ENCODE peak calls at places on chromosomes 12 and 14, in nine cellular contexts. T is MM.1S, N is cardiac fibroblast, B is A549, Y is cardiac muscle cell, J is Panc1, I is LNCaP clone FGC, O is pancreas, X is kidney. M is an unnamed sample.

GRCh38 chr12:69816082-69816481 is 8.9 kb upstream of the MYRFL start:
- DNase-seq in J (no peak), Y (no peak), N (no peak), O (no peak), T (peak; percentile 13), X (no peak), B (no peak), I (no peak), M (no peak)

GRCh38 chr14:69321601-69322330 is 61.8 kb downstream of the GALNT16 start:
- DNase-seq in Y (peak; percentile 7), J (no peak), T (no peak), B (no peak), N (no peak), I (no peak), X (peak; percentile 45), O (no peak), M (peak; percentile 60)

GRCh38 chr12:109053382-109054123 is 1.2 kb downstream of the USP30 start:
- DNase-seq in T (peak; percentile 77), X (no peak), N (peak; percentile 2), Y (peak; percentile 2), O (no peak), I (no peak), B (no peak), J (no peak), M (no peak)

GRCh38 chr12:49808686-49809368 is 19.4 kb downstream of the NCKAP5L start:
- DNase-seq in X (peak; percentile 83), Y (no peak), N (peak; percentile 51), I (no peak), B (no peak), J (no peak), O (no peak), T (no peak), M (no peak)

GRCh38 chr12:13744566-13744965 is 236.8 kb downstream of the GRIN2B start:
- DNase-seq in O (no peak), B (no peak), T (no peak), N (no peak), I (no peak), X (no peak), Y (no peak), J (no peak), M (no peak)

GRCh38 chr14:72513994-72514659 is 379.8 kb downstream of the DPF3 start:
- DNase-seq in X (no peak), I (no peak), O (no peak), B (peak; percentile 44), J (peak; percentile 24), Y (peak; percentile 66), T (peak; percentile 41), N (peak; percentile 68), M (no peak)

GRCh38 chr12:120024193-120024592 is 35.2 kb downstream of the BICDL1 start:
- DNase-seq in T (no peak), Y (no peak), I (no peak), J (no peak), N (no peak), B (no peak), X (no peak), O (no peak), M (no peak)

GRCh38 chr12:127583041-127583440 is 683.9 kb upstream of the TMEM132C start:
- DNase-seq in J (no peak), O (no peak), I (no peak), T (no peak), B (no peak), Y (no peak), X (no peak), N (peak; percentile 15), M (no peak)

GRCh38 chr14:89617471-89618291 is 200.6 kb upstream of the FOXN3 start:
- DNase-seq in B (no peak), Y (peak; percentile 56), X (peak; percentile 63), N (peak; percentile 66), O (no peak), I (no peak), J (no peak), T (peak; percentile 31), M (no peak)

GRCh38 chr12:124849382-124849781 is 14.3 kb downstream of the SCARB1 start:
- DNase-seq in J (no peak), B (no peak), T (no peak), X (no peak), Y (no peak), O (no peak), I (no peak), N (no peak), M (no peak)

GRCh38 chr12:52826611-52827498 is 7.3 kb downstream of the KRT79 start:
- DNase-seq in O (no peak), T (no peak), I (no peak), X (no peak), B (peak; percentile 41), J (no peak), N (no peak), Y (no peak), M (no peak)

GRCh38 chr14:59464651-59465569 is at the start of gene GPR135:
- DNase-seq in J (no peak), Y (peak; percentile 65), T (peak; percentile 22), X (peak; percentile 90), N (peak; percentile 45), O (peak; percentile 67), B (no peak), I (no peak), M (peak; percentile 79)

GRCh38 chr12:100075598-100075997 is 67.1 kb downstream of the BLTP3B start:
- DNase-seq in T (no peak), X (no peak), O (no peak), J (no peak), B (no peak), Y (no peak), I (no peak), N (no peak), M (no peak)

GRCh38 chr12:100083308-100083707 is 59.4 kb downstream of the BLTP3B start:
- DNase-seq in J (no peak), I (no peak), T (no peak), O (no peak), X (no peak), N (no peak), Y (no peak), B (no peak), M (no peak)

GRCh38 chr12:100077367-100077766 is 65.3 kb downstream of the BLTP3B start:
- DNase-seq in X (no peak), O (no peak), B (peak; percentile 21), T (no peak), J (no peak), N (peak; percentile 39), Y (peak; percentile 22), I (no peak), M (no peak)
- TF ChIP-seq CTCF in X (no peak), O (no peak), B (no peak), T (no peak), J (peak; percentile 56), N (peak; percentile 28), Y (no peak), I (peak; percentile 51), M (peak; percentile 22)

GRCh38 chr12:116882742-116883141 is 1.5 kb upstream of the HRK start:
- DNase-seq in I (no peak), Y (peak; percentile 54), X (no peak), T (no peak), B (peak; percentile 75), J (no peak), O (no peak), N (peak; percentile 77), M (no peak)
- TF ChIP-seq CTCF in I (peak; percentile 6), Y (peak; percentile 30), X (peak; percentile 19), T (no peak), B (peak; percentile 55), J (peak; percentile 67), O (no peak), N (peak; percentile 45), M (peak; percentile 58)

GRCh38 chr14:37599527-37600368 is 4.3 kb downstream of the TTC6 start:
- DNase-seq in J (no peak), T (no peak), B (no peak), I (no peak), O (no peak), Y (no peak), N (no peak), X (no peak), M (no peak)
- TF ChIP-seq CTCF in J (no peak), T (no peak), B (no peak), I (no peak), O (no peak), Y (no peak), N (no peak), X (no peak), M (peak; percentile 32)

GRCh38 chr12:32918890-32919791 is 22.6 kb upstream of the PKP2 start:
- DNase-seq in J (no peak), X (no peak), B (peak; percentile 45), O (no peak), N (peak; percentile 95), I (no peak), T (peak; percentile 61), Y (peak; percentile 66), M (no peak)

GRCh38 chr12:32920506-32921085 is 24.0 kb upstream of the PKP2 start:
- DNase-seq in N (peak; percentile 61), O (no peak), Y (no peak), X (no peak), I (no peak), J (no peak), B (peak; percentile 82), T (no peak), M (no peak)

GRCh38 chr12:32917094-32917611 is 20.6 kb upstream of the PKP2 start:
- DNase-seq in B (no peak), J (no peak), O (no peak), Y (peak; percentile 75), X (no peak), T (no peak), I (no peak), N (peak; percentile 83), M (no peak)

GRCh38 chr12:32922546-32923297 is 26.1 kb upstream of the PKP2 start:
- DNase-seq in J (no peak), X (no peak), Y (no peak), O (no peak), T (no peak), B (no peak), I (no peak), N (no peak), M (no peak)

GRCh38 chr12:32921397-32921796 is 24.8 kb upstream of the PKP2 start:
- DNase-seq in B (peak; percentile 10), T (no peak), Y (peak; percentile 18), X (no peak), J (no peak), N (peak; percentile 69), O (no peak), I (no peak), M (no peak)
- TF ChIP-seq CTCF in B (no peak), T (no peak), Y (no peak), X (no peak), J (no peak), N (no peak), O (no peak), I (no peak), M (no peak)

DNA sequence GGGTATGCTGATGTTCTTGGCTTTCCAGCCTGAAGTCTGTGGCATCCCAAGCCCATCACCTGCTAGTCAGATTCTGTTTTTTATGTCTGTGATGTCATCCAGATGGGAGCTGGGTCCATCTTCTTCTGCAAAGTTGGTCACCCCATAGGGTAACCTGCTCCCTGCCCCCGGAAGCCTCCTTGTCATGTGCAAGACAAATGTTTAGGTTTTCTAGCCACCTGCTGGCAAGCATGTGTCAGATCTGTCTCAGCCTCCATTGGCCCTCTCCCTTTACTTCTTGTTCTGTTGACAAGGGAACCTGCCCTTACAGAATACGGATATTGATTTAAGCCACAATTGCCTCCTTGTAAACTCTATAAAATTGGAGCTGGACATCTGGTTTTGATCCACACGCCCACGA is 7.4 kb downstream of the NTF3 start:
- DNase-seq in B (no peak), Y (no peak), N (no peak), I (peak; percentile 30), X (no peak), T (no peak), J (no peak), O (no peak), M (no peak)
- TF ChIP-seq CTCF in B (no peak), Y (no peak), N (no peak), I (peak; percentile 35), X (no peak), T (no peak), J (no peak), O (no peak), M (no peak)

M was measured in type B pancreatic cell.